ENCODE peak calls at places on chromosome 11, in four cellular contexts. One of them, this sample, is unnamed.

GRCh38 chr11:75938543-75938942 is 123.5 kb downstream of the UVRAG start:
- DNase-seq in K562: no peak
- DNase-seq in GM12891: no peak
- DNase-seq in GM12878: no peak
- DNase-seq in this sample: no peak

GRCh38 chr11:111231836-111232235 is 13.7 kb upstream of the POU2AF2 start:
- DNase-seq in K562: no peak
- DNase-seq in GM12878: no peak
- DNase-seq in GM12891: no peak
- DNase-seq in this sample: no peak

GRCh38 chr11:88051386-88051785 is 123.9 kb downstream of the RAB38 start:
- DNase-seq in GM12891: no peak
- DNase-seq in GM12878: no peak
- DNase-seq in K562: no peak
- DNase-seq in this sample: no peak

GRCh38 chr11:71964641-71965040 is 34.1 kb upstream of the IL18BP start:
- DNase-seq in K562: no peak
- DNase-seq in GM12891: no peak
- DNase-seq in GM12878: no peak
- DNase-seq in this sample: no peak

GRCh38 chr11:22674470-22675426 is 8.3 kb downstream of the GAS2 start:
- DNase-seq in K562: no peak
- DNase-seq in GM12891: no peak
- DNase-seq in GM12878: no peak
- DNase-seq in this sample: no peak

GRCh38 chr11:30432177-30432576 is 109.3 kb downstream of the ARL14EP start:
- DNase-seq in GM12891: no peak
- DNase-seq in K562: no peak
- DNase-seq in GM12878: no peak
- DNase-seq in this sample: no peak

GRCh38 chr11:34792814-34793241 is 123.4 kb downstream of the APIP start:
- DNase-seq in GM12878: no peak
- DNase-seq in K562: no peak
- DNase-seq in GM12891: no peak
- DNase-seq in this sample: no peak

GRCh38 chr11:132126973-132127900 is 756.8 kb downstream of the NTM start:
- DNase-seq in K562: no peak
- DNase-seq in GM12891: no peak
- DNase-seq in GM12878: no peak
- DNase-seq in this sample: no peak

GRCh38 chr11:46729110-46730027 is 10.4 kb downstream of the F2 start:
- DNase-seq in GM12878: no peak
- DNase-seq in K562: no peak
- DNase-seq in GM12891: no peak
- DNase-seq in this sample: no peak

GRCh38 chr11:31870609-31871309 is 59.6 kb upstream of the PAX6 start:
- DNase-seq in GM12878: no peak
- DNase-seq in K562: peak; percentile 38
- DNase-seq in GM12891: peak; percentile 15
- DNase-seq in this sample: peak; percentile 4

DNA sequence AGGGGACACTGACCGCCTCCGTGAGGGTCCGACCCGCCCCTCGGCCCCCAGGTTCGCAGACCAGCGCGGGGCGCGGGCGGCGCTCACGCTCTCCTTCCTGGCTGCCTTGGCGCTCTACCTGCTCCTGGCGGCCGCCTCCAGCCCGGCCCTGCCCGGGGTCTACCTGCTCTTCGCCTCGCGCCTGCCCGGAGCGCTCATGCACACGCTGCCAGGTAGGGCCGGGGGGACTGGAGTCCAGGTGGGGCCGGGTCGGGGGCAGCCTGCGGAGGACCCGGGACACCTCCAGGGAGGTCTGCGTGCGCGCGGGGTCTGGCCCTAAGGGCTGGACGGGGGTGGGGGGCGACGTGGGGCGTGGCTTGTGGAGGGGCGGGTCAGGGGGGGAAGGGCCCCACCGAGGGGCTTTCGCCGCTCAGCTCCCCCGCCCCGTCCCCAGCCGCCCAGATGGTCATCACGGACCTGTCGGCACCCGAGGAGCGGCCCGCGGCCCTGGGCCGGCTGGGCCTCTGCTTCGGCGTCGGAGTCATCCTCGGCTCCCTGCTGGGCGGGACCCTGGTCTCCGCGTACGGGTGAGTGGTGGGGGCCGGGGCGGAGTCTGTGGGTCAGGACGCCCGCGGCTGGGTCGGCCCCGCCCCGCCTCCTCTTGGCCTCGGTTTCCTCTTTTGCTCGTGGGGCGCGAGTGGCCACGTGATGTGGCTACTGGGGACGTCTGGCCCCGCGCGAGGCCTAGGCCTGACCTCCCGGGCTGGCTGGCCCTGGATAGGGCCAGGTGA is 19.9 kb downstream of the PHLDA2 start:
- DNase-seq in K562: no peak
- DNase-seq in GM12891: no peak
- DNase-seq in GM12878: no peak
- DNase-seq in this sample: no peak
- TF ChIP-seq SPI1 in K562: no peak
- TF ChIP-seq SPI1 in GM12891: no peak
- TF ChIP-seq SPI1 in GM12878: no peak
- TF ChIP-seq SPI1 in this sample: no peak

DNA sequence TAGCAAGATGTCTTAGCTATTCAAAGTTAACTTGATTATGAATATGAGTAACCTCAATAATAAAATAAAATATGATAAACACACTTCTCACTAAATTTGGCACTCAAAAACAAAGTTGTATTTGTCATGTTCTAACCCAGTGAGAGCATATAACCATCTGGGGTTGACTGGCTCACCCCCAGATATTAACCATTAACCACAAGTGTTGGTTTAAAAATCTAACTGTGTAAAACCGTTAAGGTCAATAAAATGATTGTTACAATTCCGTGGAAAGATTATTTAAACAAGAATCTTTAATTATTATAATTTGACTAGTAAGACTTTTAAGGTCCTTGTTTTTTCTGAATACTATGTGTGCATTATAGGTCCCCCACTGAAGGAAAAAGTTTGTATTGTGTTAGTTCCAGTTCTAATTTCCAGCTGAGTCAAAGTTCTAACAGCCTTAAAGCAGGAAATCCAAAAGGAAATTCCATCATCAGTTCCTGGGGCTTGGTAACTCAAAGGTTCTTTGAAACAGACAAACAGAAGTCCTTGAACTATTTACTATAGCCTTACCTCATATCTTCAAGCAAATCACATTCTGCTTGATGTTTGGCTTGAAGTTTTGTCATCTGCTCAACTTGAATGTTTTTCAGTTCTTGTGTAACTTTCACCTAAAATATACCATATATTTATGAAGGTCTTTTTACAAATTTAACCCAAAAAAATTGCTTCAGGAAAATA is 2.5 kb downstream of the FCHSD2 start:
- DNase-seq in GM12878: no peak
- DNase-seq in GM12891: no peak
- DNase-seq in K562: no peak
- DNase-seq in this sample: no peak
- TF ChIP-seq SPI1 in GM12878: no peak
- TF ChIP-seq SPI1 in GM12891: no peak
- TF ChIP-seq SPI1 in K562: no peak
- TF ChIP-seq SPI1 in this sample: no peak

DNA sequence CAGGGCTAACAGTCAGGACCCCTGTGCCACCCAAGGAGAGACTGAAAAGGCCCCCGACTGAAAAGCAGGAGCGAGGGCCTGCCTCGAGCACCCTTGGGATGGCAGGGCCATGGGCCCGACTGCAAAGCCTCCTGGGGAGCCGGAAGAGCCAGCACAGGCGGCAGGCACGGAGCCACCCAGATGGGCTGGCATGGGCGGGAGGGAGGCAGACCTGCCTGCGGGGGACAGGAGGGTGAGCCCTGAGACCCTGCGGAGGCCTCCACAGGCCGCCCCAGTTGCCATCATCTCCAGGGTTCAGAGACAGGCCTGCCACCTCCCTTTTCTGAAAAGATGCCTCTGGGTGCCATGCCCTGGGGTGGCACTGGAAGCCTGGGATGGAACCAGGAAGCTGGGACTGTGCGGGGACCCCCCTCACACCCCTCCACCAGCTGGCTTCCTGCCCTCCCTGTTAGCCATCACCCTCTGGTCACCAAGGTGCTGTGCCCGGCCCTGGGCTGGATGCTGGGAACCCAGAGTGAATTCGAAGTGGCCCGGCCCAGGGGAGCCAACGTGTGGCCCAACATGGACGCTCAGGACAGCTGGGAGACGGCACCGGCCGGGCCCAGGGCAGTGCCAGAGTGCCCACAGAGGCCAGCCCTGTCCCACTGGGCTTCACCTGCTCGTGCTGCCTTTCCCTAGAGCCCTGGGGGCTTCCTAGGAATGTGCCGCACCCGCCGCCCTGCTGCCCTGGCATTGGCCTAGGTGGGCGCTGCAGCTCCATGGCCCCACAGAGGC is 13.8 kb downstream of the TSPAN32 start:
- DNase-seq in GM12891: no peak
- DNase-seq in GM12878: no peak
- DNase-seq in K562: no peak
- DNase-seq in this sample: no peak
- TF ChIP-seq SPI1 in GM12891: no peak
- TF ChIP-seq SPI1 in GM12878: no peak
- TF ChIP-seq SPI1 in K562: no peak
- TF ChIP-seq SPI1 in this sample: no peak

DNA sequence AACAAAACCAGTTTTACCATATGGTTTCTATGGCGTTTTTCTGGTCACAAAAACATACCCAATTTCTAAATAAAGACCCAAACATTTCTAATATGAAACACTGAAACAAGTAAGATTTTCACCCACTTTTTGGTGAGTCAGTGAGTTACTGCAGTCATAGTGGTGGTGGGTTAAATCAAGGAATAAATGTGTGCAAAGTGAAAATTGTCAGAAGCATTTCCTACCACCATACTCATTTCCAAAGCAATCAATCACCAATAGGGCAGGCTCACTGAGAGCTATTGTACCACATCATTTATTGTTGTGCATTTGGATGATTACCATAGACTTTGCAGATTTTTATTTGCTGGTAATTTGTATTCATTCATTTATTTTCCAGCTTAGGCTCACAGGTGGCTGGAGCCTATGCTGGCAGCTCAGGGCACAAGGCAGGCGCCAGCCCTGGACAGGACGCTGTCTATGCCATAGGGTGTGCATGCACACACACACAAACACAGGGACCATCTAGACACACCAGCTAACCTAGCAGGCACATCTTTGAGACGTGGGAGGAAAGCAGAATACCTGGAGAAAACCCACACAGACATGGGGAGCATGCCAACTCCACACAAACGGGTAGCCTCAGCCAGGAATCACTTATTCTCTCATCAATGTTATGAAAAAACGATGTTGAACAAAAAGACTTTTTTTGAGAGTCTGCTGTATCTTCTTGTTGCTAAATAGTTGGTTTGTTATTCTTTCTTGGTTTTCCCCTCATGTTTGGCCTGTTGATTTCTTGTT is 5.1 kb downstream of the FAM118B start:
- DNase-seq in K562: no peak
- DNase-seq in GM12891: no peak
- DNase-seq in GM12878: no peak
- DNase-seq in this sample: no peak
- TF ChIP-seq SPI1 in K562: no peak
- TF ChIP-seq SPI1 in GM12891: no peak
- TF ChIP-seq SPI1 in GM12878: no peak
- TF ChIP-seq SPI1 in this sample: no peak

GRCh38 chr11:96481806-96482592 is 92.2 kb downstream of the JRKL start:
- DNase-seq in GM12891: no peak
- DNase-seq in K562: no peak
- DNase-seq in GM12878: no peak
- DNase-seq in this sample: no peak
- TF ChIP-seq SPI1 in GM12891: no peak
- TF ChIP-seq SPI1 in K562: no peak
- TF ChIP-seq SPI1 in GM12878: no peak
- TF ChIP-seq SPI1 in this sample: no peak

DNA sequence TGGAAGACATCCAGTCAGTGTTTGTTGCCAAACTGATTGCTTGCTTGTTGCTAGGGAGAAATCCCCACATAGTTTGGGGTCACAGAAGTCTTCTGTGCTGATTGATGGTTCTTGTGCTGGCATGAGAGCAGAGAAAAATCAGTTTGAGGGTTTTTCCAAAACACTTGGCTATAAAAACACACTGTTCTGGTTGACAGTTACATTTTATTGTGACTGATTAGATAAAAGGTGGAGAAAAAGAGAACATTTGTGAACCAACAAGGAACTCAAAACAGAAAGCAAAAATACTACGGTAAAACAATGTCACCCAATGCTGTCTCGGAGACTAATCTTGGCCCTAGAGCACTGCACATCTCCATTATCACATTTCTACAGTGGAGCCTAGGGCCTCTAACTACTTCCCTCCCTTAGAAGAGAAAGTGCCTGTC is 14.4 kb upstream of the EIF4G2 start:
- DNase-seq in GM12891: no peak
- DNase-seq in GM12878: peak; percentile 15
- DNase-seq in K562: peak; percentile 50
- DNase-seq in this sample: no peak
- TF ChIP-seq SPI1 in GM12891: no peak
- TF ChIP-seq SPI1 in GM12878: no peak
- TF ChIP-seq SPI1 in K562: no peak
- TF ChIP-seq SPI1 in this sample: no peak

DNA sequence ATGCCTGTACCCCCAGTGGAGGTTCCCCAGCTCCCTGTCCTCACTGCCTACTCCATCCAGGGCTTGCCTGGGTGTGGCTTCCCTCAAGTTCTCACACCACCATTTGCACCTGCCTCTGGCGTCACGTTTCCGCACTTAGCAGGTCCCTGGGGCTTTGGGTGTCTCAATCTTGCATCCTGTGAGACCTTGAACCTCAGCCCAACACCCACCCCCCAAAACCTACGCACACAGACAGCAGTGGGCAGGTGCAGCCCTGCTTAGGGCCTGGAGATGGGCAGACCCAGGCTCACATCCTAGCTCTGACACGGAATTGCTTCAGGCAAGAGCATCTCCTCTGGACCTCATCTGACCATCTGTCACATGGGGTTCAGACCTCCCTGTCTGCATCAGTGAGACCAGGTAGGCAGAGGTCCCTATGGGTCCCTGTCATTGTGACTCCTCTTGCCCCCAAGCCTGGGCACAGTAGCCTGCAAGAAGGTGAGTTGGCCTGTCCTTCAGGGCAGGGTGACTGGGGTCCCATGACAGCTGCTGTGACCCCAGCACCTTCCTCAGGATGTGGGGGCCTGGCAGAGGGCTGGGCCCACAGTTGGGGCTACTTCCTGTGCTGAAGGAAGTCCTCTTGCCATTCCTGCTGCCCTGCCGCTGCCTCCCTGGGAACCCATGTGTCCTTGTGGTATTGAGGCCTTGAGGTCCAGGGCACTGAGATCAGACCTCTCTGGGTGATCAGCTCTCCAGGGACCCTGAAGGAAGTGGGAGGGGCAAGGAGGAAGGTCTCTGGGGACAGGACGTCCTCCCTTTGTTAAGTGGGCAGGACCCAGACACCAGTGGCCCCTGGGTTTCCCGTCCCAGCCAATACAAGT is 2.0 kb downstream of the SIPA1 start:
- DNase-seq in GM12878: peak; percentile 91
- DNase-seq in GM12891: peak; percentile 68
- DNase-seq in K562: no peak
- DNase-seq in this sample: peak; percentile 88
- TF ChIP-seq SPI1 in GM12878: no peak
- TF ChIP-seq SPI1 in GM12891: peak; percentile 19
- TF ChIP-seq SPI1 in K562: no peak
- TF ChIP-seq SPI1 in this sample: peak; percentile 6